ENCODE peak calls at places on chromosomes 11 and 22, in ten cellular contexts. F is coronary artery; G is HT-29; J is Panc1; K is GF-D8; C is activated CD4-positive, alpha-beta T cell treated with anti-CD3 and anti-CD28 coated beads, Interleukin-2, amount 50 U/mL, for 1 hour; Z is mucosa of descending colon; O is Ammon's horn; B is stimulated activated CD8-positive, alpha-beta memory T cell treated with anti-CD3 and anti-CD28 coated beads, Interleukin-15, amount 100 ng/mL, for 4 hours; H is SK-N-DZ. T is an unnamed sample.

GRCh38 chr11:68282141-68282860 is 10.5 kb upstream of the C11orf24 start:
- DNase-seq in G (no peak), H (no peak), F (no peak), B (peak; percentile 30), K (peak; percentile 86), J (no peak), O (no peak), C (peak; percentile 14), Z (no peak), T (peak; percentile 55)

GRCh38 chr11:94638278-94638901 is 71.2 kb downstream of the PIWIL4 start:
- DNase-seq in H (no peak), C (no peak), O (peak; percentile 10), Z (no peak), J (no peak), B (no peak), G (no peak), F (no peak), K (no peak), T (no peak)

GRCh38 chr11:63813563-63814382 is 517 bp downstream of the SPINDOC start:
- DNase-seq in F (no peak), H (peak; percentile 55), Z (peak; percentile 64), G (peak; percentile 45), O (peak; percentile 54), K (no peak), B (no peak), C (peak; percentile 13), J (no peak), T (peak; percentile 55)

GRCh38 chr11:46984987-46985386 is 48.4 kb downstream of the CSTPP1 start:
- DNase-seq in F (no peak), C (no peak), J (no peak), H (no peak), O (no peak), K (no peak), B (no peak), Z (no peak), G (no peak), T (no peak)

GRCh38 chr11:86802601-86803051 is 2.3 kb downstream of the PRSS23 start:
- DNase-seq in Z (no peak), F (no peak), J (no peak), G (peak; percentile 84), K (no peak), B (no peak), C (no peak), O (peak; percentile 31), H (peak; percentile 68), T (no peak)

GRCh38 chr11:57313071-57313787 is 11.5 kb downstream of the TNKS1BP1 start:
- DNase-seq in J (no peak), G (no peak), Z (peak; percentile 50), H (no peak), K (no peak), C (no peak), F (no peak), O (no peak), B (no peak), T (peak; percentile 74)

GRCh38 chr11:77127969-77128691 is at the start of gene MYO7A:
- DNase-seq in H (peak; percentile 88), Z (peak; percentile 61), F (peak; percentile 84), B (no peak), J (no peak), C (no peak), G (no peak), K (no peak), O (peak; percentile 71), T (peak; percentile 73)

GRCh38 chr11:7512525-7513209 is 1.1 kb upstream of the PPFIBP2 start:
- DNase-seq in F (peak; percentile 90), B (no peak), H (no peak), O (peak; percentile 79), K (no peak), G (no peak), J (no peak), Z (peak; percentile 86), C (no peak), T (peak; percentile 83)

GRCh38 chr11:116610190-116610589 is 162.6 kb downstream of the BUD13 start:
- DNase-seq in B (no peak), G (no peak), O (no peak), C (no peak), Z (no peak), J (no peak), F (peak; percentile 40), K (no peak), H (no peak), T (no peak)

GRCh38 chr11:17600316-17601205 is 53.5 kb downstream of the OTOG start:
- DNase-seq in B (no peak), F (peak; percentile 68), G (no peak), J (no peak), K (no peak), O (no peak), C (no peak), Z (no peak), H (no peak), T (no peak)

GRCh38 chr11:63767415-63768231 is 952 bp downstream of the ZFTA start:
- DNase-seq in F (peak; percentile 88), C (peak; percentile 24), G (peak; percentile 75), Z (peak; percentile 50), J (no peak), O (peak; percentile 68), H (peak; percentile 84), K (no peak), B (no peak), T (peak; percentile 73)

GRCh38 chr11:64341851-64342791 is 2.1 kb downstream of the CCDC88B start:
- DNase-seq in K (no peak), G (peak; percentile 93), B (peak; percentile 74), F (peak; percentile 91), O (peak; percentile 85), Z (peak; percentile 96), C (peak; percentile 92), H (peak; percentile 84), J (peak; percentile 43), T (peak; percentile 96)

GRCh38 chr11:73141031-73141308 is 1.1 kb downstream of the FCHSD2 start:
- DNase-seq in H (peak; percentile 24), B (no peak), J (no peak), G (peak; percentile 44), K (no peak), F (no peak), C (peak; percentile 15), Z (peak; percentile 71), O (peak; percentile 36), T (peak; percentile 55)

GRCh38 chr22:48258841-48259240 is 1496.4 kb downstream of the TBC1D22A start:
- DNase-seq in C (no peak), J (no peak), G (no peak), H (no peak), B (no peak), F (no peak), O (no peak), Z (no peak), K (no peak), T (no peak)

GRCh38 chr11:112440518-112440917 is 179.9 kb upstream of the PLET1 start:
- DNase-seq in J (no peak), G (peak; percentile 24), B (no peak), O (no peak), F (no peak), K (no peak), C (no peak), H (no peak), Z (no peak), T (no peak)

GRCh38 chr22:50102946-50103345 is 13.1 kb downstream of the MOV10L1 start:
- DNase-seq in F (no peak), Z (no peak), O (no peak), K (no peak), C (no peak), J (no peak), G (no peak), H (no peak), B (no peak), T (no peak)

GRCh38 chr11:77789731-77790476 is 30.6 kb downstream of the RSF1 start:
- DNase-seq in J (no peak), K (no peak), F (no peak), B (no peak), Z (no peak), G (no peak), O (no peak), H (no peak), C (no peak), T (no peak)

GRCh38 chr22:29887358-29887757 is 4.4 kb downstream of the MTMR3 start:
- DNase-seq in G (no peak), J (no peak), K (no peak), B (no peak), Z (no peak), C (no peak), F (no peak), O (no peak), H (no peak), T (no peak)

GRCh38 chr11:44445500-44446340 is 119.7 kb upstream of the CD82 start:
- DNase-seq in Z (no peak), C (no peak), B (no peak), H (no peak), J (no peak), F (peak; percentile 54), K (no peak), O (no peak), G (no peak), T (no peak)

GRCh38 chr11:45556851-45557707 is 108.3 kb downstream of the CHST1 start:
- DNase-seq in G (no peak), F (no peak), B (no peak), K (no peak), O (no peak), H (no peak), J (no peak), Z (no peak), C (no peak), T (no peak)

GRCh38 chr11:129278586-129279319 is 86.6 kb upstream of the ARHGAP32 start:
- DNase-seq in J (no peak), G (peak; percentile 54), K (no peak), F (no peak), Z (no peak), H (no peak), B (no peak), O (no peak), C (peak; percentile 1), T (no peak)

GRCh38 chr11:19258651-19259230 is 18.0 kb upstream of the E2F8 start:
- DNase-seq in F (no peak), K (no peak), Z (no peak), G (no peak), C (no peak), J (no peak), B (no peak), H (peak; percentile 35), O (no peak), T (no peak)

GRCh38 chr11:119315139-119316016 is 1.6 kb downstream of the MCAM start:
- DNase-seq in K (no peak), O (peak; percentile 75), J (no peak), H (no peak), B (no peak), G (peak; percentile 72), Z (no peak), F (no peak), C (peak; percentile 53), T (no peak)

GRCh38 chr11:69797156-69797555 is 22.0 kb upstream of the FGF4 start:
- DNase-seq in G (no peak), K (no peak), Z (no peak), O (no peak), B (no peak), J (no peak), F (no peak), H (no peak), C (no peak), T (no peak)